ENCODE peak calls at places on chromosomes 11 and 22, in eight cellular contexts. One of them, this sample, is unnamed.

GRCh38 chr22:48507595-48508350 is 1319.9 kb downstream of the BRD1 start:
- DNase-seq in GM12865: no peak
- DNase-seq in Ammon's horn: no peak
- DNase-seq in NCI-H526: no peak
- DNase-seq in NCI-H1417: no peak
- DNase-seq in uterus: no peak
- DNase-seq in T follicular helper cell: no peak
- DNase-seq in stromal cell of bone marrow: no peak
- DNase-seq in this sample: no peak

GRCh38 chr11:94171693-94172440 is 43.2 kb downstream of the PANX1 start:
- DNase-seq in GM12865: peak
- DNase-seq in Ammon's horn: peak
- DNase-seq in NCI-H526: peak
- DNase-seq in NCI-H1417: peak
- DNase-seq in uterus: peak
- DNase-seq in T follicular helper cell: no peak
- DNase-seq in stromal cell of bone marrow: no peak
- DNase-seq in this sample: no peak

GRCh38 chr22:19904174-19904856 is 37.3 kb upstream of the COMT start:
- DNase-seq in GM12865: no peak
- DNase-seq in Ammon's horn: no peak
- DNase-seq in NCI-H526: no peak
- DNase-seq in NCI-H1417: no peak
- DNase-seq in uterus: no peak
- DNase-seq in T follicular helper cell: no peak
- DNase-seq in stromal cell of bone marrow: no peak
- DNase-seq in this sample: no peak

GRCh38 chr11:115921986-115922385 is 417.8 kb upstream of the CADM1 start:
- DNase-seq in GM12865: peak
- DNase-seq in Ammon's horn: no peak
- DNase-seq in NCI-H526: peak
- DNase-seq in NCI-H1417: no peak
- DNase-seq in uterus: no peak
- DNase-seq in T follicular helper cell: no peak
- DNase-seq in stromal cell of bone marrow: no peak
- DNase-seq in this sample: no peak

GRCh38 chr11:116224154-116224888 is 548.5 kb downstream of the BUD13 start:
- DNase-seq in GM12865: peak
- DNase-seq in Ammon's horn: peak
- DNase-seq in NCI-H526: peak
- DNase-seq in NCI-H1417: peak
- DNase-seq in uterus: peak
- DNase-seq in T follicular helper cell: no peak
- DNase-seq in stromal cell of bone marrow: peak
- DNase-seq in this sample: no peak

GRCh38 chr11:103266167-103266831 is 157.1 kb downstream of the DYNC2H1 start:
- DNase-seq in GM12865: no peak
- DNase-seq in Ammon's horn: peak
- DNase-seq in NCI-H526: no peak
- DNase-seq in NCI-H1417: no peak
- DNase-seq in uterus: no peak
- DNase-seq in T follicular helper cell: no peak
- DNase-seq in stromal cell of bone marrow: no peak
- DNase-seq in this sample: no peak

GRCh38 chr11:37830532-37830931 is 1232.5 kb upstream of the RAG2 start:
- DNase-seq in GM12865: no peak
- DNase-seq in Ammon's horn: no peak
- DNase-seq in NCI-H526: no peak
- DNase-seq in NCI-H1417: no peak
- DNase-seq in uterus: no peak
- DNase-seq in T follicular helper cell: no peak
- DNase-seq in stromal cell of bone marrow: no peak
- DNase-seq in this sample: no peak

GRCh38 chr11:21710791-21711190 is 482.1 kb upstream of the ANO5 start:
- DNase-seq in GM12865: no peak
- DNase-seq in Ammon's horn: no peak
- DNase-seq in NCI-H526: no peak
- DNase-seq in NCI-H1417: no peak
- DNase-seq in uterus: no peak
- DNase-seq in T follicular helper cell: no peak
- DNase-seq in stromal cell of bone marrow: no peak
- DNase-seq in this sample: no peak

GRCh38 chr11:44463751-44464150 is 101.7 kb upstream of the CD82 start:
- DNase-seq in GM12865: no peak
- DNase-seq in Ammon's horn: no peak
- DNase-seq in NCI-H526: no peak
- DNase-seq in NCI-H1417: no peak
- DNase-seq in uterus: no peak
- DNase-seq in T follicular helper cell: no peak
- DNase-seq in stromal cell of bone marrow: no peak
- DNase-seq in this sample: no peak

GRCh38 chr11:72697814-72698213 is 23.6 kb upstream of the PDE2A start:
- DNase-seq in GM12865: no peak
- DNase-seq in Ammon's horn: no peak
- DNase-seq in NCI-H526: no peak
- DNase-seq in NCI-H1417: no peak
- DNase-seq in uterus: no peak
- DNase-seq in T follicular helper cell: no peak
- DNase-seq in stromal cell of bone marrow: no peak
- DNase-seq in this sample: no peak

GRCh38 chr11:132962026-132962425 is 570.3 kb downstream of the OPCML start:
- DNase-seq in GM12865: peak
- DNase-seq in Ammon's horn: peak
- DNase-seq in NCI-H526: no peak
- DNase-seq in NCI-H1417: no peak
- DNase-seq in uterus: no peak
- DNase-seq in T follicular helper cell: no peak
- DNase-seq in stromal cell of bone marrow: peak
- DNase-seq in this sample: no peak

GRCh38 chr22:29215012-29215860 is 9.5 kb downstream of the EMID1 start:
- DNase-seq in GM12865: no peak
- DNase-seq in Ammon's horn: no peak
- DNase-seq in NCI-H526: no peak
- DNase-seq in NCI-H1417: no peak
- DNase-seq in uterus: no peak
- DNase-seq in T follicular helper cell: no peak
- DNase-seq in stromal cell of bone marrow: no peak
- DNase-seq in this sample: no peak

GRCh38 chr11:101470881-101471535 is 112.8 kb downstream of the TRPC6 start:
- DNase-seq in GM12865: no peak
- DNase-seq in Ammon's horn: no peak
- DNase-seq in NCI-H526: no peak
- DNase-seq in NCI-H1417: no peak
- DNase-seq in uterus: no peak
- DNase-seq in T follicular helper cell: no peak
- DNase-seq in stromal cell of bone marrow: no peak
- DNase-seq in this sample: no peak

GRCh38 chr11:7630002-7630401 is 43.3 kb downstream of the CYB5R2 start:
- DNase-seq in GM12865: no peak
- DNase-seq in Ammon's horn: peak
- DNase-seq in NCI-H526: no peak
- DNase-seq in NCI-H1417: no peak
- DNase-seq in uterus: no peak
- DNase-seq in T follicular helper cell: no peak
- DNase-seq in stromal cell of bone marrow: no peak
- DNase-seq in this sample: no peak

GRCh38 chr22:43004362-43005035 is 10.4 kb downstream of the PACSIN2 start:
- DNase-seq in GM12865: no peak
- DNase-seq in Ammon's horn: no peak
- DNase-seq in NCI-H526: peak
- DNase-seq in NCI-H1417: no peak
- DNase-seq in uterus: no peak
- DNase-seq in T follicular helper cell: no peak
- DNase-seq in stromal cell of bone marrow: no peak
- DNase-seq in this sample: no peak

GRCh38 chr11:33802414-33802950 is 28.2 kb upstream of the FBXO3 start:
- DNase-seq in GM12865: peak
- DNase-seq in Ammon's horn: peak
- DNase-seq in NCI-H526: peak
- DNase-seq in NCI-H1417: peak
- DNase-seq in uterus: peak
- DNase-seq in T follicular helper cell: no peak
- DNase-seq in stromal cell of bone marrow: peak
- DNase-seq in this sample: peak

This sample was measured in brain pericyte.